ENCODE peak calls at places on chromosome 16, in ten cellular contexts. D, L, F, V, W, S, M, Z, G and R are unnamed samples.

GRCh38 chr16:48622456-48623303 is 12.7 kb upstream of the N4BP1 start:
- DNase-seq in G (no peak), D (no peak), F (peak), S (no peak), W (no peak), L (no peak), M (no peak), Z (no peak), V (no peak), R (peak)

GRCh38 chr16:72979974-72980373 is 68.0 kb downstream of the ZFHX3 start:
- DNase-seq in M (no peak), G (no peak), V (no peak), L (no peak), S (no peak), Z (no peak), W (no peak), D (no peak), F (no peak), R (no peak)

GRCh38 chr16:48113471-48113870 is 42.3 kb downstream of the ABCC12 start:
- DNase-seq in L (no peak), F (no peak), G (no peak), V (no peak), S (no peak), M (no peak), W (no peak), D (no peak), Z (no peak), R (no peak)

GRCh38 chr16:89322381-89323119 is 105.0 kb downstream of the ZNF778 start:
- DNase-seq in S (no peak), F (peak), M (peak), D (no peak), W (no peak), L (no peak), G (no peak), V (no peak), Z (no peak), R (no peak)

GRCh38 chr16:25093208-25094061 is 18.1 kb upstream of the LCMT1 start:
- DNase-seq in L (no peak), F (no peak), W (no peak), G (peak), M (no peak), V (no peak), D (no peak), S (no peak), Z (no peak), R (no peak)

GRCh38 chr16:66382966-66383299 is 16.4 kb downstream of the CDH5 start:
- DNase-seq in L (no peak), G (no peak), S (peak), W (no peak), Z (no peak), M (no peak), F (no peak), V (no peak), D (no peak), R (no peak)

GRCh38 chr16:87363771-87364476 is 19.7 kb downstream of the FBXO31 start:
- DNase-seq in V (no peak), F (no peak), G (no peak), M (no peak), D (no peak), Z (no peak), S (no peak), W (no peak), L (no peak), R (no peak)

GRCh38 chr16:66572356-66572755 is 6.1 kb downstream of the CMTM1 start:
- DNase-seq in V (no peak), F (no peak), G (no peak), W (no peak), D (no peak), M (no peak), S (no peak), L (no peak), Z (no peak), R (no peak)

GRCh38 chr16:85971877-85972638 is 73.1 kb downstream of the IRF8 start:
- DNase-seq in W (no peak), S (no peak), G (no peak), M (no peak), D (no peak), V (no peak), L (no peak), Z (no peak), F (no peak), R (no peak)

GRCh38 chr16:736936-737481 is 3.8 kb downstream of the CIAO3 start:
- DNase-seq in L (no peak), V (no peak), Z (no peak), M (no peak), D (no peak), S (no peak), W (no peak), G (no peak), F (peak), R (no peak)

GRCh38 chr16:56368545-56368944 is 56.8 kb downstream of the AMFR start:
- DNase-seq in W (no peak), S (no peak), G (no peak), F (no peak), D (no peak), M (no peak), Z (no peak), L (no peak), V (no peak), R (peak)